ENCODE peak calls at places on chromosomes 11 and 22, in nine cellular contexts. One of them, this sample, is unnamed.

GRCh38 chr11:26849009-26849408 is 127.1 kb upstream of the SLC5A12 start:
- DNase-seq in kidney: peak; percentile 82
- DNase-seq in GM12865: no peak
- DNase-seq in AG20443: no peak
- DNase-seq in lung microvascular endothelial cell: no peak
- DNase-seq in fibroblast of the conjunctiva: no peak
- DNase-seq in GM03348: peak; percentile 10
- DNase-seq in mucosa of gallbladder: peak; percentile 32
- DNase-seq in AG09319: no peak
- DNase-seq in this sample: no peak

GRCh38 chr22:37196539-37197450 is 8.7 kb upstream of the C1QTNF6 start:
- DNase-seq in kidney: peak; percentile 96
- DNase-seq in GM12865: no peak
- DNase-seq in AG20443: peak; percentile 95
- DNase-seq in lung microvascular endothelial cell: peak; percentile 71
- DNase-seq in fibroblast of the conjunctiva: peak; percentile 80
- DNase-seq in GM03348: peak; percentile 95
- DNase-seq in mucosa of gallbladder: peak; percentile 84
- DNase-seq in AG09319: peak; percentile 73
- DNase-seq in this sample: peak; percentile 94

GRCh38 chr11:45543808-45544422 is 121.5 kb downstream of the CHST1 start:
- DNase-seq in kidney: no peak
- DNase-seq in GM12865: peak; percentile 13
- DNase-seq in AG20443: peak; percentile 30
- DNase-seq in lung microvascular endothelial cell: peak; percentile 32
- DNase-seq in fibroblast of the conjunctiva: no peak
- DNase-seq in GM03348: peak; percentile 24
- DNase-seq in mucosa of gallbladder: no peak
- DNase-seq in AG09319: no peak
- DNase-seq in this sample: peak; percentile 62

GRCh38 chr11:75325713-75326438 is 25.6 kb downstream of the ARRB1 start:
- DNase-seq in kidney: peak; percentile 90
- DNase-seq in GM12865: no peak
- DNase-seq in AG20443: peak; percentile 94
- DNase-seq in lung microvascular endothelial cell: peak; percentile 96
- DNase-seq in fibroblast of the conjunctiva: peak; percentile 68
- DNase-seq in GM03348: peak; percentile 94
- DNase-seq in mucosa of gallbladder: peak; percentile 34
- DNase-seq in AG09319: no peak
- DNase-seq in this sample: peak; percentile 93

GRCh38 chr11:107927559-107927958 is 689 bp upstream of the RAB39A start:
- DNase-seq in kidney: no peak
- DNase-seq in GM12865: no peak
- DNase-seq in AG20443: no peak
- DNase-seq in lung microvascular endothelial cell: no peak
- DNase-seq in fibroblast of the conjunctiva: no peak
- DNase-seq in GM03348: no peak
- DNase-seq in mucosa of gallbladder: no peak
- DNase-seq in AG09319: no peak
- DNase-seq in this sample: no peak

GRCh38 chr11:330694-331314 is 10.1 kb upstream of the IFITM3 start:
- DNase-seq in kidney: peak; percentile 71
- DNase-seq in GM12865: peak; percentile 78
- DNase-seq in AG20443: no peak
- DNase-seq in lung microvascular endothelial cell: no peak
- DNase-seq in fibroblast of the conjunctiva: no peak
- DNase-seq in GM03348: no peak
- DNase-seq in mucosa of gallbladder: no peak
- DNase-seq in AG09319: no peak
- DNase-seq in this sample: no peak

GRCh38 chr22:37742374-37743092 is 45.7 kb downstream of the TRIOBP start:
- DNase-seq in kidney: no peak
- DNase-seq in GM12865: no peak
- DNase-seq in AG20443: peak; percentile 70
- DNase-seq in lung microvascular endothelial cell: peak; percentile 78
- DNase-seq in fibroblast of the conjunctiva: peak; percentile 72
- DNase-seq in GM03348: peak; percentile 75
- DNase-seq in mucosa of gallbladder: no peak
- DNase-seq in AG09319: peak; percentile 64
- DNase-seq in this sample: no peak

GRCh38 chr22:37926358-37926757 is 20.3 kb downstream of the MICALL1 start:
- DNase-seq in kidney: no peak
- DNase-seq in GM12865: no peak
- DNase-seq in AG20443: no peak
- DNase-seq in lung microvascular endothelial cell: no peak
- DNase-seq in fibroblast of the conjunctiva: no peak
- DNase-seq in GM03348: no peak
- DNase-seq in mucosa of gallbladder: no peak
- DNase-seq in AG09319: no peak
- DNase-seq in this sample: no peak

GRCh38 chr22:35039625-35040024 is 26.3 kb upstream of the ISX start:
- DNase-seq in kidney: no peak
- DNase-seq in GM12865: no peak
- DNase-seq in AG20443: peak; percentile 53
- DNase-seq in lung microvascular endothelial cell: no peak
- DNase-seq in fibroblast of the conjunctiva: no peak
- DNase-seq in GM03348: no peak
- DNase-seq in mucosa of gallbladder: peak; percentile 30
- DNase-seq in AG09319: no peak
- DNase-seq in this sample: peak; percentile 7

GRCh38 chr11:82927264-82927880 is 25.8 kb downstream of the DDIAS start:
- DNase-seq in kidney: no peak
- DNase-seq in GM12865: peak; percentile 74
- DNase-seq in AG20443: peak; percentile 66
- DNase-seq in lung microvascular endothelial cell: peak; percentile 70
- DNase-seq in fibroblast of the conjunctiva: peak; percentile 38
- DNase-seq in GM03348: peak; percentile 77
- DNase-seq in mucosa of gallbladder: peak; percentile 39
- DNase-seq in AG09319: peak; percentile 14
- DNase-seq in this sample: peak; percentile 66

GRCh38 chr22:40178417-40179409 is 988 bp downstream of the TNRC6B start:
- DNase-seq in kidney: no peak
- DNase-seq in GM12865: peak; percentile 58
- DNase-seq in AG20443: no peak
- DNase-seq in lung microvascular endothelial cell: peak; percentile 54
- DNase-seq in fibroblast of the conjunctiva: no peak
- DNase-seq in GM03348: peak; percentile 20
- DNase-seq in mucosa of gallbladder: no peak
- DNase-seq in AG09319: no peak
- DNase-seq in this sample: peak; percentile 59

GRCh38 chr11:60970369-60970774 is 1.1 kb upstream of the CD6 start:
- DNase-seq in kidney: no peak
- DNase-seq in GM12865: peak; percentile 77
- DNase-seq in AG20443: peak; percentile 85
- DNase-seq in lung microvascular endothelial cell: peak; percentile 51
- DNase-seq in fibroblast of the conjunctiva: no peak
- DNase-seq in GM03348: peak; percentile 86
- DNase-seq in mucosa of gallbladder: peak; percentile 64
- DNase-seq in AG09319: no peak
- DNase-seq in this sample: peak; percentile 56

GRCh38 chr11:122633219-122633829 is 22.2 kb upstream of the UBASH3B start:
- DNase-seq in kidney: no peak
- DNase-seq in GM12865: peak; percentile 33
- DNase-seq in AG20443: peak; percentile 61
- DNase-seq in lung microvascular endothelial cell: peak; percentile 60
- DNase-seq in fibroblast of the conjunctiva: peak; percentile 50
- DNase-seq in GM03348: peak; percentile 78
- DNase-seq in mucosa of gallbladder: no peak
- DNase-seq in AG09319: no peak
- DNase-seq in this sample: peak; percentile 72

GRCh38 chr11:443542-444199 is 1.9 kb upstream of the ANO9 start:
- DNase-seq in kidney: peak; percentile 59
- DNase-seq in GM12865: no peak
- DNase-seq in AG20443: no peak
- DNase-seq in lung microvascular endothelial cell: no peak
- DNase-seq in fibroblast of the conjunctiva: no peak
- DNase-seq in GM03348: peak; percentile 42
- DNase-seq in mucosa of gallbladder: no peak
- DNase-seq in AG09319: no peak
- DNase-seq in this sample: no peak

GRCh38 chr22:35317680-35318290 is 18.1 kb downstream of the TOM1 start:
- DNase-seq in kidney: no peak
- DNase-seq in GM12865: no peak
- DNase-seq in AG20443: no peak
- DNase-seq in lung microvascular endothelial cell: no peak
- DNase-seq in fibroblast of the conjunctiva: no peak
- DNase-seq in GM03348: no peak
- DNase-seq in mucosa of gallbladder: no peak
- DNase-seq in AG09319: no peak
- DNase-seq in this sample: no peak

GRCh38 chr11:114192841-114193389 is 103.3 kb upstream of the NNMT start:
- DNase-seq in kidney: no peak
- DNase-seq in GM12865: no peak
- DNase-seq in AG20443: no peak
- DNase-seq in lung microvascular endothelial cell: no peak
- DNase-seq in fibroblast of the conjunctiva: no peak
- DNase-seq in GM03348: no peak
- DNase-seq in mucosa of gallbladder: no peak
- DNase-seq in AG09319: no peak
- DNase-seq in this sample: no peak

GRCh38 chr22:35480143-35480542 is 60.5 kb upstream of the RASD2 start:
- DNase-seq in kidney: peak; percentile 90
- DNase-seq in GM12865: no peak
- DNase-seq in AG20443: peak; percentile 44
- DNase-seq in lung microvascular endothelial cell: peak; percentile 69
- DNase-seq in fibroblast of the conjunctiva: no peak
- DNase-seq in GM03348: peak; percentile 52
- DNase-seq in mucosa of gallbladder: no peak
- DNase-seq in AG09319: no peak
- DNase-seq in this sample: no peak

GRCh38 chr22:30717331-30717921 is 22.8 kb downstream of the OSBP2 start:
- DNase-seq in kidney: no peak
- DNase-seq in GM12865: no peak
- DNase-seq in AG20443: peak; percentile 74
- DNase-seq in lung microvascular endothelial cell: peak; percentile 93
- DNase-seq in fibroblast of the conjunctiva: peak; percentile 38
- DNase-seq in GM03348: peak; percentile 66
- DNase-seq in mucosa of gallbladder: no peak
- DNase-seq in AG09319: no peak
- DNase-seq in this sample: no peak

GRCh38 chr22:24951942-24952836 is at the start of gene KIAA1671:
- DNase-seq in kidney: peak; percentile 95
- DNase-seq in GM12865: peak; percentile 80
- DNase-seq in AG20443: peak; percentile 99
- DNase-seq in lung microvascular endothelial cell: peak; percentile 83
- DNase-seq in fibroblast of the conjunctiva: peak; percentile 24
- DNase-seq in GM03348: peak; percentile 98
- DNase-seq in mucosa of gallbladder: peak; percentile 88
- DNase-seq in AG09319: no peak
- DNase-seq in this sample: peak; percentile 81

GRCh38 chr22:41314821-41315220 is 13.5 kb downstream of the ZC3H7B start:
- DNase-seq in kidney: no peak
- DNase-seq in GM12865: no peak
- DNase-seq in AG20443: no peak
- DNase-seq in lung microvascular endothelial cell: no peak
- DNase-seq in fibroblast of the conjunctiva: no peak
- DNase-seq in GM03348: no peak
- DNase-seq in mucosa of gallbladder: no peak
- DNase-seq in AG09319: no peak
- DNase-seq in this sample: no peak

This sample was measured in cardiac muscle cell.